ENCODE peak calls at places on chromosomes 6 and 20, in eight cellular contexts. S, T, R, Q, P, Y, N and V are unnamed samples.

GRCh38 chr20:59015812-59016711 is 3.2 kb upstream of the TUBB1 start:
- DNase-seq in N (no peak), Q (no peak), P (no peak), T (no peak), R (no peak), S (no peak), Y (no peak), V (no peak)

GRCh38 chr20:40160151-40160550 is 528.9 kb downstream of the MAFB start:
- DNase-seq in Y (peak), T (no peak), P (peak), S (no peak), Q (peak), N (peak), R (peak), V (peak)

GRCh38 chr6:25945175-25945574 is 14.7 kb upstream of the SLC17A2 start:
- DNase-seq in N (no peak), T (no peak), Y (no peak), P (no peak), Q (no peak), S (no peak), R (peak), V (no peak)

GRCh38 chr6:170091639-170092579 is 199.0 kb downstream of the DLL1 start:
- DNase-seq in S (no peak), R (no peak), Y (no peak), P (peak), N (no peak), Q (no peak), T (no peak), V (no peak)

GRCh38 chr20:49928411-49929141 is 7.6 kb upstream of the RNF114 start:
- DNase-seq in R (peak), P (peak), T (peak), Q (peak), S (peak), N (peak), Y (peak), V (peak)

GRCh38 chr20:768426-768978 is at the start of gene SLC52A3:
- DNase-seq in N (peak), T (no peak), Y (no peak), S (peak), R (no peak), Q (peak), P (peak), V (no peak)

GRCh38 chr6:158626360-158627167 is 18.0 kb downstream of the DYNLT1 start:
- DNase-seq in P (no peak), T (no peak), R (no peak), Q (no peak), S (no peak), N (no peak), Y (no peak), V (no peak)

GRCh38 chr6:142696689-142697088 is 248.3 kb downstream of the HIVEP2 start:
- DNase-seq in P (peak), Q (peak), S (peak), R (no peak), N (no peak), Y (no peak), T (no peak), V (peak)

GRCh38 chr20:11195169-11195568 is 521.4 kb upstream of the JAG1 start:
- DNase-seq in N (no peak), Y (no peak), Q (no peak), T (no peak), S (no peak), P (no peak), R (no peak), V (no peak)

GRCh38 chr6:116139917-116140316 is 14.0 kb upstream of the COL10A1 start:
- DNase-seq in N (no peak), Q (no peak), P (no peak), S (no peak), Y (no peak), R (no peak), T (no peak), V (no peak)

GRCh38 chr6:52245425-52245824 is 1.1 kb upstream of the IL17F start:
- DNase-seq in N (no peak), P (no peak), Q (no peak), T (no peak), S (no peak), Y (no peak), R (no peak), V (no peak)

GRCh38 chr6:18978330-18979128 is 591.4 kb downstream of the RNF144B start:
- DNase-seq in P (no peak), R (no peak), N (no peak), Q (no peak), Y (peak), T (no peak), S (peak), V (peak)

GRCh38 chr20:23875606-23876237 is 3.8 kb downstream of the CST5 start:
- DNase-seq in R (no peak), Q (no peak), N (no peak), T (no peak), S (no peak), P (no peak), Y (no peak), V (no peak)

GRCh38 chr6:71471718-71472117 is 183.1 kb downstream of the OGFRL1 start:
- DNase-seq in Q (no peak), R (no peak), P (no peak), S (no peak), Y (no peak), N (no peak), T (no peak), V (no peak)

GRCh38 chr6:121838842-121839241 is 403.4 kb downstream of the GJA1 start:
- DNase-seq in S (no peak), Q (no peak), T (no peak), Y (peak), P (no peak), N (no peak), R (peak), V (peak)

GRCh38 chr6:169837529-169838250 is 86.3 kb downstream of the ERMARD start:
- DNase-seq in Q (no peak), S (no peak), Y (no peak), N (no peak), P (no peak), T (no peak), R (no peak), V (no peak)

GRCh38 chr6:116008470-116009229 is 52.0 kb downstream of the FRK start:
- DNase-seq in R (peak), Q (no peak), N (no peak), P (no peak), S (no peak), Y (peak), T (no peak), V (peak)

GRCh38 chr6:166940643-166941068 is 15.7 kb downstream of the RNASET2 start:
- DNase-seq in P (no peak), R (no peak), N (peak), Q (no peak), T (no peak), S (peak), Y (no peak), V (no peak)

GRCh38 chr20:56839791-56840190 is 210.7 kb downstream of the TFAP2C start:
- DNase-seq in Q (no peak), P (no peak), N (no peak), S (no peak), Y (no peak), T (no peak), R (no peak), V (no peak)

DNA sequence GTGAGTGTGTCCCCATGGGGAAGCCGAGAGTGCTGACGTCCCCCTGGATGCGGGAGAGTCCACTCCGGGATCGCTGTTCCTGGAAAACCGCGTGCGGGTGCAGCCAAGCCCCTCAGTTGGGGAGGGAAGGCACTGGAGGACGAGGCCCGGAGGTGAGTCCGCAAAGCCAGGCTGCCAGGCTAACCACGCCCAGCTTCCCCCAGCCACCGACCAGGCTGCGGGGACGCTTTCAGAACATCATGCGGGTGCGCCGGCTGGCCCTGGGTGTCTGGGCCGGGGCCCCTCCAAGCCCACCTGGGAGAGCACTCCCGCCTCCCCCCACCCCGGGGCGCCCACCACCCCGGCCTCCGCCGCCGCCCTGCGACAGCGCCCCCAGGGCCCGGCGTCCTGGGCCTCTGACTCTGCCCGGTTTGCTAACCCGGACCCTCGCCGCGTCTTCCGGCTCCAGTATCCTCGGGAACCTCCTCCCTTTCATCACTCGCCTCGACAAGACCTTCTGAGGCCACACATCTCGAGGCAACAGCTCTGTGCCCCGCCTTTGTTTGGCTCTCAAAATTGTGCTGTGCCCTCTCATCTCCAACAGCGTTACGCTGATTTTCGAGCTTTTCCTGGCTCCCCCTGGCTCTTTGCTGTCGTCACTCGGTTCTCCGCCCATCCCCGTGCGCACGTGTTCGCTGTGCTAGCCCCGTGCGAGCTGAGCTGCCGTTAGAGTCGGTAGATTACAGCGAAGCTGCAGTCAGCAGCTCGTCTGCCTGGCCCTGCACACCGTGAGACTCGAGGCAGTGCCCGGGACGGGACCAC is 47.1 kb upstream of the ENTPD6 start:
- DNase-seq in R (peak), N (no peak), P (peak), T (no peak), S (no peak), Y (peak), Q (no peak), V (peak)
- H3K4me3 ChIP-seq in R (peak), N (no peak), P (peak), T (peak), S (no peak), Y (peak), Q (peak), V (peak)

DNA sequence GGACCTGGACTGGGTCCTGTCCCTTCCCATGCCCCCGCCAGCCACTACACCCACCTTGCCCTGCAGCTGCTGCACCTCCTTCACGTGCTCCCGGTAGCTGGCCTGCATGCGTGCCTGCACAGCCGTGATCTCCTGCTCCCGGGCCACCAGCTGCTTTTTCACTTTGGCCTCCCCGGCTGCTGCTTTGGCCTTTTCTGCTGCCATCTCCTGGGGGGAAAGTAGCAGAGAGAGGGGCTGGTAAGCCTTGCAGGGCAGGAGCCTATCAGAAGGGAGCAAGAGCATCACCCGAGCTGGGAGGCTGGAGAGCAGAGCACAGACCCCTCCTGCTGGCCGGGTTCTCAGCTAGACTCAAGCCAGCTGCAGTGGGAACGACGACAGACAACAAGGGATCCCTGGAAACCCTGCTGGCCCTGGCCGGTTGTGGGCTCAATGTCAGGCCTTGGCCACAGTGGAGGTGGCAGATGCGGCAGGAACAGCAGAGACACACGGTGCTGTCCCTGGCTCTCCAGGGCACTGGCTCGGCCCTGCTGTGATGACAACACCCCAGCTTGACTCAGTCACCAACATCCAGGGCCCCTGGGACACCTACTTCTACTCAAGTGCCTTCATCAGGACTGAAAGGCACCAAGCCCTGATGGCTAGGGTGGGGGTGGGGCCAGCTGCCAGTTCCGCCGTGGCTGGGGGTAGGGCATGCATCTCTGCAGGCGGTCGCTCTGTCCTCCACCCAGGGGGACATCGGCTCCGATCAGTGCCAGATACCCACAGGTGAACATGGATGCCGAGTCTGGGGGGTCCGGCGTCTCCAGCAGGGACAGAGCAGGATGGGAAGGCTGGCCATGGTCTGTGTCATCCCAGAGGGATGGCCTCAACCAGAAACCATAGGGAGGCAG is 45.3 kb downstream of the RRBP1 start:
- DNase-seq in N (no peak), Q (no peak), Y (peak), S (no peak), P (no peak), R (no peak), T (no peak), V (no peak)
- TF ChIP-seq CTCF in N (no peak), Q (no peak), Y (peak), S (no peak), P (no peak), R (no peak), T (no peak), V (no peak)

GRCh38 chr6:122930252-122931180 is 65.5 kb upstream of the CLVS2 start:
- DNase-seq in T (no peak), P (no peak), Y (no peak), Q (no peak), S (no peak), N (no peak), R (peak), V (no peak)

GRCh38 chr6:122931916-122932315 is 64.1 kb upstream of the CLVS2 start:
- DNase-seq in N (no peak), Q (no peak), S (no peak), P (no peak), T (no peak), Y (no peak), R (no peak), V (no peak)
- H3K4me3 ChIP-seq in N (no peak), Q (no peak), S (no peak), P (no peak), T (no peak), Y (no peak), R (no peak), V (no peak)

DNA sequence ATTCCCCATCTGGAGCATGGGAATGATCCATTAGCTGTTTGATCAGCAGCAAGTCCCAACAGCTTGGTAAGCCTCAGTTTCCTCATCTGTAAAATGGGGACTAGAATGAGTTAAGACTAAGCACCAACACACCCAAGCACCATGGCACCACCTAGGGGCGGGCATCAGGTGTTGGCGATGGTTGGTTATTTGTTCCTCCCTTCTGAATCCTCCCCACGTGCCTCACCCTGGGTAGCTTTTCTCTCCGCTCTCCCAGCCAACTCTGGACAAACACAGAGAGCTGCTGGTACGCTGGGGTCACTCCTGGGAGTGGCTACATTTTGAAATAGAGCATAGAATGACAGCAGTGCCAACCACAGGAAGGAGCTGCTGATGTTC is 13.3 kb upstream of the ITPR3 start:
- DNase-seq in T (no peak), P (no peak), N (peak), Q (no peak), Y (no peak), R (peak), S (no peak), V (no peak)
- TF ChIP-seq CTCF in T (peak), P (peak), N (peak), Q (peak), Y (peak), R (peak), S (peak), V (peak)

DNA sequence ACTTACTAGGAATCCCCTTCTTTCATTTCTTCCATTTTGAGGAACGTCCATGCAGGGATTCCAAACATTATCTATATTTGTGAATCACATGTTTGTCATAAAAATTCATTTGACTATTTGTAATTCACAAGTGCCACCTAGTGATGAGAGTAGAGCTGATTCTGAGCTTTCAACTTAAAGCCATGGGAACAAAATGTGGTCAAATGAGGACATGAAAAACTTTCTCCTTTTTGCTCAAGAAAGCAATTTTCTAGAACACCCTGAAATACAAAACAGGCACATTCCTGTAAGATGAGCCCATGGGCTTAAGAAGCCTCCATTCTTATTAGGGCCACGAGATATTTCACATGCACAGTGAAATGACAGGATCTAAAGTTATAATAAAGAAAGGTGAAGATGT is 12.3 kb downstream of the MAP3K7 start:
- DNase-seq in S (no peak), R (no peak), P (no peak), Y (peak), T (no peak), Q (no peak), N (no peak), V (peak)
- H3K4me3 ChIP-seq in S (no peak), R (no peak), P (no peak), Y (no peak), T (no peak), Q (no peak), N (no peak), V (no peak)

GRCh38 chr20:14761903-14762302 is 424.5 kb upstream of the FLRT3 start:
- DNase-seq in Y (no peak), Q (no peak), S (no peak), R (no peak), T (no peak), N (no peak), P (no peak), V (no peak)
- TF ChIP-seq CTCF in Y (no peak), Q (no peak), S (no peak), R (no peak), T (no peak), N (no peak), P (no peak), V (no peak)

GRCh38 chr6:31765559-31765909 is 3.1 kb downstream of the SAPCD1 start:
- DNase-seq in Y (no peak), S (no peak), Q (no peak), R (no peak), P (no peak), T (no peak), N (no peak), V (no peak)
- H3K4me3 ChIP-seq in Y (no peak), S (no peak), Q (no peak), R (no peak), P (no peak), T (no peak), N (no peak), V (no peak)

GRCh38 chr6:103101267-103101666 is 1707.8 kb downstream of the GRIK2 start:
- DNase-seq in P (no peak), N (no peak), T (no peak), S (no peak), Y (no peak), R (no peak), Q (no peak), V (no peak)
- TF ChIP-seq CTCF in P (no peak), N (no peak), T (no peak), S (no peak), Y (no peak), R (no peak), Q (no peak), V (no peak)

DNA sequence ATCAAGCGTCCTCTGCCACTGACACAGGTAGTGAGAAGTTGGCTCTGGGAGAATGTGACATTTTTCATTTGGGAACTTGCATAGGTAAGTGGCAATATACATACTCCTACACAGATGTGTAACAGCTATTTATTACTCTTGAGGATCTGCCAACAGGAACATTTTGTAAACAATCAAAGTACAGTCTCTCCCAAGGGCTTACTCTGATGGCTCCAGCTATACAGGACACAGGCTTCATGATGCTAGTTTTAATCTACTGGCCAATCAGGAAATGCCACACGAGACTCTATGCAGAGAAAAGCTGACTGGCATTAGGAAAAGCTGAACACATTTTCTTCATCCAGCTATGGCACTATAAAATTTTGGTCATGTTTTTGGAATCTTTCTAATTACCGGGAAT is 57.8 kb downstream of the POPDC3 start:
- DNase-seq in T (no peak), Y (no peak), P (no peak), S (no peak), R (no peak), Q (no peak), N (no peak), V (no peak)
- H3K4me3 ChIP-seq in T (no peak), Y (no peak), P (no peak), S (no peak), R (no peak), Q (no peak), N (no peak), V (no peak)

DNA sequence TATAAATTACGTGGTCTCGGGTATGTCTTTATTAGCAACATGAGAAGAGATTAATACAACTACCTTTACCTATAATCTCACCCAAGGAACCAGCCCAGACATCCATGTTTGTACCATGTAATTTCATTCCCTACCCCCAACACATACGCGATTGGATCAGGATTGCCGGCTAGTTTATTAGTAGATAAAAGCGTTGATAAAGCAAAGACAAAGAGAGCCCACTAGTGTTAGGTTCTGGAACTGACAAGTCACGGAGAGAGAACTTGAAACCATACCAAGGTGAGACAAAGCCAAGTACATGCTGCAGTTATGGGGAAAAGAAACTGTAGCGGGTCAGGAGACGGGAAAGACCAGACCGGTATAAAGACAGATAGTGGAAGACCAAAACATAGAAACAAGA is 37.4 kb upstream of the FAM135A start:
- DNase-seq in P (no peak), S (no peak), N (no peak), Q (no peak), T (no peak), R (peak), Y (peak), V (no peak)
- TF ChIP-seq CTCF in P (no peak), S (peak), N (no peak), Q (peak), T (peak), R (peak), Y (peak), V (peak)